ENCODE peak calls at places on chromosomes 12 and 14, in eight cellular contexts. T, G, W, B, A, D, M and Q are unnamed samples.

GRCh38 chr14:102827716-102828115 is 50.5 kb downstream of the TRAF3 start:
- DNase-seq in G (no peak), W (no peak), B (peak; percentile 47), T (no peak), D (peak; percentile 33), A (no peak), M (no peak), Q (no peak)

GRCh38 chr14:105602799-105603763 is 76.7 kb downstream of the TMEM121 start:
- DNase-seq in M (no peak), D (no peak), A (no peak), T (no peak), W (no peak), G (no peak), B (no peak), Q (no peak)

GRCh38 chr12:58757422-58757821 is 162.9 kb downstream of the LRIG3 start:
- DNase-seq in W (no peak), D (peak; percentile 91), M (no peak), G (no peak), B (no peak), A (no peak), T (no peak), Q (peak; percentile 52)

GRCh38 chr14:99945732-99946651 is 119.2 kb upstream of the EVL start:
- DNase-seq in T (no peak), W (no peak), M (no peak), G (no peak), D (no peak), B (no peak), A (no peak), Q (no peak)

GRCh38 chr14:53783256-53783655 is 173.4 kb downstream of the BMP4 start:
- DNase-seq in W (no peak), B (no peak), A (no peak), G (no peak), T (no peak), M (no peak), D (no peak), Q (no peak)

GRCh38 chr14:68885226-68886108 is 92.6 kb upstream of the ZFP36L1 start:
- DNase-seq in T (no peak), W (no peak), B (no peak), G (no peak), A (no peak), D (no peak), M (no peak), Q (no peak)

GRCh38 chr12:121911824-121912585 is 6.4 kb upstream of the CFAP251 start:
- DNase-seq in D (no peak), A (no peak), T (no peak), W (no peak), G (no peak), B (peak; percentile 45), M (no peak), Q (no peak)

GRCh38 chr12:131988054-131988796 is 38.5 kb downstream of the EP400 start:
- DNase-seq in T (no peak), B (no peak), A (no peak), M (no peak), G (no peak), W (no peak), D (peak; percentile 31), Q (no peak)

GRCh38 chr12:65946821-65947220 is 122.5 kb downstream of the HMGA2 start:
- DNase-seq in W (no peak), G (no peak), M (no peak), D (peak; percentile 46), B (no peak), A (no peak), T (no peak), Q (no peak)

GRCh38 chr12:116324684-116325664 is 47.5 kb upstream of the MED13L start:
- DNase-seq in T (no peak), D (no peak), B (no peak), G (peak; percentile 74), M (no peak), A (peak; percentile 4), W (peak; percentile 55), Q (no peak)

GRCh38 chr12:60394680-60395079 is 798.9 kb downstream of the SLC16A7 start:
- DNase-seq in A (no peak), W (no peak), B (no peak), D (peak; percentile 78), T (no peak), M (no peak), G (no peak), Q (peak; percentile 77)